ENCODE peak calls at places on chromosomes 1 and 21, in four cellular contexts. Y is K562, X is GM12878, N is HepG2. K is an unnamed sample.

GRCh38 chr21:33836408-33836807 is 79.2 kb downstream of the ATP5PO start:
- DNase-seq in Y (no peak), X (no peak), N (no peak), K (no peak)

GRCh38 chr1:162956922-162957321 is 95.9 kb upstream of the CCDC190 start:
- DNase-seq in Y (no peak), X (no peak), N (no peak), K (no peak)

GRCh38 chr1:212291505-212292134 is 6.4 kb downstream of the PPP2R5A start:
- DNase-seq in Y (peak; percentile 64), N (peak; percentile 50), X (no peak), K (no peak)

GRCh38 chr1:68220420-68220819 is 11.9 kb downstream of the WLS start:
- DNase-seq in N (no peak), X (no peak), Y (no peak), K (no peak)

GRCh38 chr21:29018540-29018939 is 609 bp downstream of the RWDD2B start:
- DNase-seq in Y (peak; percentile 29), X (no peak), N (no peak), K (no peak)

GRCh38 chr1:19974822-19975416 is 4.5 kb downstream of the PLA2G2A start:
- DNase-seq in N (peak; percentile 99), Y (peak; percentile 69), X (no peak), K (peak; percentile 64)

GRCh38 chr1:228101614-228101993 is 1.5 kb downstream of the C1orf35 start:
- DNase-seq in X (no peak), Y (peak; percentile 30), N (no peak), K (no peak)

GRCh38 chr1:96995351-96995750 is 273.8 kb downstream of the PTBP2 start:
- DNase-seq in N (no peak), Y (no peak), X (no peak), K (no peak)

GRCh38 chr1:190439447-190439846 is 38.2 kb downstream of the BRINP3 start:
- DNase-seq in Y (no peak), X (no peak), N (no peak), K (no peak)

GRCh38 chr1:84143796-84144565 is at the start of gene PRKACB:
- DNase-seq in X (peak; percentile 24), N (no peak), Y (no peak), K (no peak)

GRCh38 chr1:12180315-12180714 is 13.5 kb downstream of the TNFRSF1B start:
- DNase-seq in N (no peak), X (no peak), Y (no peak), K (no peak)

GRCh38 chr1:109777436-109777835 is 13.7 kb upstream of the EPS8L3 start:
- DNase-seq in Y (no peak), N (no peak), X (no peak), K (no peak)

GRCh38 chr1:177077734-177078489 is 86.6 kb downstream of the ASTN1 start:
- DNase-seq in N (no peak), Y (no peak), X (no peak), K (no peak)

GRCh38 chr1:98323396-98323795 is 338.1 kb upstream of the SNX7 start:
- DNase-seq in Y (no peak), N (no peak), X (no peak), K (no peak)

GRCh38 chr1:34603594-34603993 is 151.3 kb upstream of the GJB5 start:
- DNase-seq in Y (no peak), X (no peak), N (no peak), K (no peak)

GRCh38 chr1:24117722-24118409 is 5.9 kb upstream of the MYOM3 start:
- DNase-seq in Y (no peak), X (no peak), N (peak; percentile 54), K (no peak)

GRCh38 chr1:170967042-170967910 is 31.9 kb downstream of the MROH9 start:
- DNase-seq in N (peak; percentile 25), Y (no peak), X (no peak), K (no peak)

GRCh38 chr1:168897249-168897648 is 168.2 kb upstream of the DPT start:
- DNase-seq in Y (no peak), N (no peak), X (no peak), K (no peak)

GRCh38 chr21:36693144-36694040 is 5.5 kb upstream of the SIM2 start:
- DNase-seq in X (no peak), N (no peak), Y (no peak), K (peak; percentile 83)

GRCh38 chr1:230501242-230501641 is 75.1 kb upstream of the PGBD5 start:
- DNase-seq in X (no peak), Y (no peak), N (no peak), K (no peak)

GRCh38 chr1:180811886-180812285 is 100.8 kb upstream of the KIAA1614 start:
- DNase-seq in Y (no peak), N (no peak), X (no peak), K (no peak)

GRCh38 chr1:19156676-19157075 is 53.4 kb downstream of the UBR4 start:
- DNase-seq in N (no peak), Y (no peak), X (no peak), K (no peak)

GRCh38 chr1:15210651-15211390 is 36.2 kb upstream of the FHAD1 start:
- DNase-seq in X (no peak), N (no peak), Y (no peak), K (no peak)

GRCh38 chr1:59879556-59879955 is 47.0 kb downstream of the CYP2J2 start:
- DNase-seq in X (no peak), Y (peak; percentile 33), N (peak; percentile 65), K (peak; percentile 75)

GRCh38 chr1:226444901-226445300 is 37.0 kb upstream of the PARP1 start:
- DNase-seq in X (peak; percentile 83), Y (no peak), N (no peak), K (no peak)
- TF ChIP-seq CBX5 in X (no peak), Y (no peak), N (no peak), K (no peak)

GRCh38 chr1:48953617-48954016 is 176.9 kb upstream of the BEND5 start:
- DNase-seq in Y (no peak), N (no peak), X (no peak), K (no peak)

GRCh38 chr1:48946070-48946469 is 169.4 kb upstream of the BEND5 start:
- DNase-seq in X (no peak), Y (no peak), N (no peak), K (no peak)

GRCh38 chr1:48943393-48943792 is 166.7 kb upstream of the BEND5 start:
- DNase-seq in Y (no peak), X (no peak), N (no peak), K (no peak)

GRCh38 chr1:48943826-48944225 is 167.1 kb upstream of the BEND5 start:
- DNase-seq in X (no peak), Y (no peak), N (no peak), K (no peak)

GRCh38 chr1:48947761-48948537 is 171.3 kb upstream of the BEND5 start:
- DNase-seq in N (no peak), X (no peak), Y (no peak), K (no peak)
- TF ChIP-seq GABPA in N (no peak), X (no peak), Y (no peak), K (no peak)

GRCh38 chr1:2585318-2586092 is 1.1 kb upstream of the PRXL2B start:
- DNase-seq in X (no peak), N (peak; percentile 63), Y (peak; percentile 91), K (peak; percentile 61)
- TF ChIP-seq CBX5 in X (no peak), N (no peak), Y (no peak), K (no peak)

DNA sequence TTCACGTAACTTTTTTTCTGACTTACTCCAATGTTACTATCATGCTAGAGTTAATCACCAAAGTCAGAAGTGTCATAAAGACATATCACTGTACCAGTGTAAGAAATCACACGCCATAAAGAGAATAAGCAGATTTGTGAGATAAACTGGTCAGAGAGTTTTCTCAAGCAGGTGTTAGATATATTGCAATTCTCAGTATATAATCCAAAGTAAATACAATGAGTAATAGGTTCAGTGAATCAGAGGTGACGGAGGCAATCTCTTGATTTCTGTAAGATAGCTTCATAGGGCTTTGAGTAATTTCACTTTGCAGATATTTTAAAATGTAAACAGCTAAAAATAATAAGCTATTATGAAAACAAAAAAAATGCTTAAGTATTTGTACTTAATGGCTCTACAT is 118.8 kb downstream of the USP25 start:
- DNase-seq in X (no peak), Y (no peak), N (no peak), K (no peak)
- TF ChIP-seq GABPA in X (no peak), Y (no peak), N (no peak), K (no peak)

GRCh38 chr21:43188181-43188580 is 19.4 kb downstream of the CRYAA start:
- DNase-seq in X (no peak), Y (no peak), N (no peak), K (no peak)
- TF ChIP-seq CBX5 in X (no peak), Y (no peak), N (no peak), K (no peak)

GRCh38 chr1:116289219-116289618 is 83.8 kb upstream of the ATP1A1 start:
- DNase-seq in Y (no peak), X (no peak), N (peak; percentile 75), K (no peak)

GRCh38 chr1:116290920-116291465 is 82.1 kb upstream of the ATP1A1 start:
- DNase-seq in Y (no peak), N (no peak), X (no peak), K (no peak)

GRCh38 chr1:116288201-116288598 is 84.8 kb upstream of the ATP1A1 start:
- DNase-seq in N (no peak), Y (no peak), X (peak; percentile 57), K (no peak)

GRCh38 chr1:116287341-116288200 is 85.5 kb upstream of the ATP1A1 start:
- DNase-seq in N (no peak), X (no peak), Y (no peak), K (no peak)

GRCh38 chr1:116290085-116290670 is 82.9 kb upstream of the ATP1A1 start:
- DNase-seq in N (no peak), Y (no peak), X (no peak), K (no peak)
- TF ChIP-seq GABPA in N (no peak), Y (no peak), X (no peak), K (no peak)

DNA sequence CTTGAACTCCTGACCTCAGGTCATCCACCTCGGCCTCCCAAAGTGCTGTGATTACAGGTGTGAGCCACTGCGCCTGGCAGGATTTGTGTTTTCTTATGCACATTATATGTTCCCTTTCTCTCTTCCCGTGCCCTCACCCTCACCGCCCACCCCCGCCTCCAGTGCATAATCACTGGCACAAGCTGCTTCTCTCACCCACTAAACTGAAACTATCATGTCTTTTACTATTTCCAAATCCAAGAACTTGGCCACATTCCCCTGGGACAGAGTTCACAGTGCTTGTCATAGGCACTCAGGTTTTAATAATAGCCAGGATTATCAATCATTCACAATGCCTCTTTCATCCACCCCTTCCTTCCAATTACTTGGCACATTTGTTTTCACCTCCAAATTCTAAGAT is 17.8 kb upstream of the MAPKAPK2 start:
- DNase-seq in X (no peak), N (no peak), Y (no peak), K (no peak)
- TF ChIP-seq CBX5 in X (no peak), N (no peak), Y (no peak), K (no peak)

DNA sequence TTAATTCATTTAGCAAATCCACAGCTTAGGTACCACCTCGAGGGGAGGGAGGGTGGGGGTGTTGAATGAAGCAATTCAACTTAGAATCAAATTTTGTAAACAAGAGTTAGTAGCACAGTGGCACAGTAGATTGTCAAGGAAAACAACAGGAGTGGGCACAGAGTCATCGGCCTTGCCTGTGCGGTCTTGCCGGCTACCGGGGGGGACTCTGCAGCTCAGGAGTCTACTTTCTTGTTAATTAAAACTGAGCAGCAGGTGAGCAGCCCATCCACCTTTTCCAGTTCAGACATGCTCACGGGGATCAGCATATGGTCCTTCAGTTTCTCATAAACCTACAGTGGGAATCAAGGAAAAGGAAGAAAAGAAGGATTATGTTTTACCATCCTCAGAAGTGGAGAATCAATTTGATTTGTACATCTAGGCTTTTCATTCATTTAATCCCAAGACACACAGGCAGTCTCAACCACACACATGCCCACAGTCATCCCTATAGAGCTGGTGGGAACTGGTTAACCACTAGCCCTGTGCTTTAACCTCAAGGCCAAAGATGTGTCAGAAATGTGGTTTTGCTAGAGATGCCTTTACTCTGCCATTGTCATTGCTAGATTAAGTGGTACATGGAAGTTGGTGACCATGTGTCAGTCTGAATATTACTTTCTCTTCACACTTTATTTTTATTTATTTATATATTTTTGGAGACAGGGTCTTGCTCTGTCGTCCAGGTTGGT is 45.0 kb upstream of the BCL10 start:
- DNase-seq in Y (no peak), N (no peak), X (no peak), K (no peak)
- TF ChIP-seq GABPA in Y (no peak), N (no peak), X (no peak), K (no peak)